ENCODE peak calls at places on chromosomes 11 and 22, in four cellular contexts. O is EL, M is HT1080, Z is H54. S is an unnamed sample.

GRCh38 chr11:67277231-67277961 is 11.1 kb downstream of the GRK2 start:
- DNase-seq in O (peak; percentile 76), M (peak; percentile 91), Z (peak; percentile 78), S (peak; percentile 67)

GRCh38 chr22:36546092-36546804 is 17.3 kb upstream of the EIF3D start:
- DNase-seq in M (peak; percentile 67), Z (no peak), O (peak; percentile 56), S (peak; percentile 20)

GRCh38 chr11:105636496-105636895 is 26.6 kb downstream of the GRIA4 start:
- DNase-seq in Z (no peak), O (no peak), M (no peak), S (no peak)

GRCh38 chr11:12321217-12321937 is 56.0 kb upstream of the PARVA start:
- DNase-seq in M (no peak), O (no peak), Z (no peak), S (no peak)

GRCh38 chr11:9280655-9281301 is 15.6 kb upstream of the DENND5A start:
- DNase-seq in M (peak; percentile 31), O (peak; percentile 57), Z (no peak), S (no peak)

GRCh38 chr11:121544956-121545355 is 92.2 kb upstream of the SORL1-AS1 start:
- DNase-seq in M (no peak), O (no peak), Z (no peak), S (no peak)

GRCh38 chr22:48405741-48406140 is 1421.9 kb downstream of the BRD1 start:
- DNase-seq in M (no peak), Z (no peak), O (no peak), S (no peak)

GRCh38 chr22:22745225-22746060 is 101.0 kb downstream of the GGTLC2 start:
- DNase-seq in O (peak; percentile 15), M (peak; percentile 23), Z (peak; percentile 8), S (no peak)

GRCh38 chr11:87421422-87421821 is 383.7 kb downstream of the TMEM135 start:
- DNase-seq in M (peak; percentile 88), O (peak; percentile 86), Z (no peak), S (peak; percentile 65)

GRCh38 chr11:74770456-74770855 is 21.8 kb downstream of the RNF169 start:
- DNase-seq in O (no peak), M (no peak), Z (no peak), S (no peak)

GRCh38 chr11:69356703-69357457 is 62.9 kb downstream of the MYEOV start:
- DNase-seq in O (no peak), Z (no peak), M (no peak), S (no peak)

GRCh38 chr11:37248145-37248544 is 650.1 kb upstream of the RAG2 start:
- DNase-seq in M (no peak), Z (no peak), O (no peak), S (no peak)

GRCh38 chr22:29820941-29821789 is 16.9 kb downstream of the ASCC2 start:
- DNase-seq in M (peak; percentile 94), O (peak; percentile 94), Z (peak; percentile 50), S (peak; percentile 90)

GRCh38 chr11:99968336-99968735 is 718.8 kb upstream of the ARHGAP42 start:
- DNase-seq in Z (no peak), M (no peak), O (no peak), S (no peak)

GRCh38 chr22:20128902-20129746 is 2.5 kb upstream of the ZDHHC8 start:
- DNase-seq in O (peak; percentile 56), Z (no peak), M (no peak), S (no peak)

GRCh38 chr11:32391965-32392553 is 43.3 kb downstream of the WT1 start:
- DNase-seq in M (peak; percentile 90), O (peak; percentile 45), Z (peak; percentile 47), S (peak; percentile 46)